ENCODE peak calls at places on chromosome 12, in nine cellular contexts. One of them, this sample, is unnamed. For H3K4me1 and H3K9me3, the result is how much of the 10 kb centered on the place peaks cover.

GRCh38 chr12:49293056-49293956 is 1.6 kb upstream of the PRPH start:
- DNase-seq in H9: peak
- DNase-seq in A549: no peak
- DNase-seq in Panc1: no peak
- DNase-seq in mammary epithelial cell: no peak
- DNase-seq in HAP-1: no peak
- DNase-seq in stomach: peak
- DNase-seq in CD8-positive, alpha-beta memory T cell: no peak
- DNase-seq in neuronal stem cell: no peak
- DNase-seq in this sample: no peak

GRCh38 chr12:1832801-1833595 is 12.6 kb downstream of the LRTM2 start:
- DNase-seq in neuronal stem cell: no peak
- DNase-seq in HAP-1: no peak
- DNase-seq in mammary epithelial cell: no peak
- DNase-seq in Panc1: no peak
- DNase-seq in H9: no peak
- DNase-seq in A549: no peak
- DNase-seq in CD8-positive, alpha-beta memory T cell: no peak
- DNase-seq in stomach: no peak
- DNase-seq in this sample: no peak

GRCh38 chr12:43978546-43978945 is 142.7 kb downstream of the TMEM117 start:
- DNase-seq in A549: no peak
- DNase-seq in CD8-positive, alpha-beta memory T cell: no peak
- DNase-seq in Panc1: no peak
- DNase-seq in H9: no peak
- DNase-seq in mammary epithelial cell: no peak
- DNase-seq in stomach: no peak
- DNase-seq in neuronal stem cell: no peak
- DNase-seq in HAP-1: no peak
- DNase-seq in this sample: no peak

GRCh38 chr12:24025153-24025798 is 75.8 kb upstream of the SOX5 start:
- DNase-seq in stomach: no peak
- DNase-seq in Panc1: no peak
- DNase-seq in neuronal stem cell: no peak
- DNase-seq in CD8-positive, alpha-beta memory T cell: no peak
- DNase-seq in A549: no peak
- DNase-seq in mammary epithelial cell: no peak
- DNase-seq in H9: no peak
- DNase-seq in HAP-1: peak
- DNase-seq in this sample: no peak

GRCh38 chr12:116099664-116100432 is 177.6 kb downstream of the MED13L start:
- DNase-seq in mammary epithelial cell: no peak
- DNase-seq in HAP-1: no peak
- DNase-seq in stomach: no peak
- DNase-seq in Panc1: no peak
- DNase-seq in A549: no peak
- DNase-seq in neuronal stem cell: no peak
- DNase-seq in H9: no peak
- DNase-seq in CD8-positive, alpha-beta memory T cell: no peak
- DNase-seq in this sample: no peak

GRCh38 chr12:110689002-110689600 is at the start of gene HVCN1:
- DNase-seq in HAP-1: peak
- DNase-seq in stomach: peak
- DNase-seq in Panc1: no peak
- DNase-seq in H9: peak
- DNase-seq in CD8-positive, alpha-beta memory T cell: peak
- DNase-seq in mammary epithelial cell: no peak
- DNase-seq in A549: no peak
- DNase-seq in neuronal stem cell: peak
- DNase-seq in this sample: no peak

GRCh38 chr12:94263905-94264655 is 115.7 kb downstream of the PLXNC1 start:
- DNase-seq in Panc1: no peak
- DNase-seq in mammary epithelial cell: no peak
- DNase-seq in CD8-positive, alpha-beta memory T cell: no peak
- DNase-seq in HAP-1: no peak
- DNase-seq in neuronal stem cell: no peak
- DNase-seq in stomach: no peak
- DNase-seq in H9: peak
- DNase-seq in A549: no peak
- DNase-seq in this sample: no peak

GRCh38 chr12:89179983-89180382 is 172.3 kb downstream of the DUSP6 start:
- DNase-seq in neuronal stem cell: no peak
- DNase-seq in stomach: no peak
- DNase-seq in Panc1: no peak
- DNase-seq in HAP-1: no peak
- DNase-seq in CD8-positive, alpha-beta memory T cell: no peak
- DNase-seq in mammary epithelial cell: peak
- DNase-seq in A549: peak
- DNase-seq in H9: no peak
- DNase-seq in this sample: no peak

DNA sequence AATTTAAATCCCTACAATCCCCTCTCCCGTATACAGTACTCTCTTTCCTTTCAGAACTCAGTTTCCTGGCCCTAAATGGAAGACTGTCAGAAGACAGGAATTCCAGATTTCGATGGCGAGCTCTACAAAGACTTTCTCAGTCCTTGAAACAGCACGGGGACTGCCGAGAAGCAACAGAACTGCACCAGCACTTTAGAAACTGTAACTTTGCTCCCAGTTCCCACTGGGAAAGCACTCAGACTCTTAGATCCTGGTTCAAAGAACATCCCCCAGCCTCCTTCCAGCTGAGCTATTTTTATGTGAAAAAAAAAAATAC is 1.8 kb downstream of the PXN start:
- DNase-seq in neuronal stem cell: no peak
- DNase-seq in H9: no peak
- DNase-seq in stomach: no peak
- DNase-seq in mammary epithelial cell: no peak
- DNase-seq in CD8-positive, alpha-beta memory T cell: no peak
- DNase-seq in A549: no peak
- DNase-seq in Panc1: no peak
- DNase-seq in HAP-1: no peak
- DNase-seq in this sample: no peak
- H3K4me1 ChIP-seq in neuronal stem cell: under half
- H3K4me1 ChIP-seq in H9: under half
- H3K4me1 ChIP-seq in stomach: half or more
- H3K4me1 ChIP-seq in mammary epithelial cell: under half
- H3K4me1 ChIP-seq in CD8-positive, alpha-beta memory T cell: half or more
- H3K4me1 ChIP-seq in A549: half or more
- H3K4me1 ChIP-seq in Panc1: half or more
- H3K4me1 ChIP-seq in HAP-1: under half
- H3K4me1 ChIP-seq in this sample: half or more

GRCh38 chr12:84502907-84503787 is 409.5 kb downstream of the SLC6A15 start:
- DNase-seq in stomach: peak
- DNase-seq in CD8-positive, alpha-beta memory T cell: no peak
- DNase-seq in Panc1: peak
- DNase-seq in A549: peak
- DNase-seq in H9: peak
- DNase-seq in neuronal stem cell: peak
- DNase-seq in HAP-1: peak
- DNase-seq in mammary epithelial cell: peak
- DNase-seq in this sample: peak

GRCh38 chr12:84506317-84506716 is 406.3 kb downstream of the SLC6A15 start:
- DNase-seq in H9: no peak
- DNase-seq in stomach: no peak
- DNase-seq in Panc1: no peak
- DNase-seq in HAP-1: no peak
- DNase-seq in CD8-positive, alpha-beta memory T cell: no peak
- DNase-seq in neuronal stem cell: no peak
- DNase-seq in mammary epithelial cell: no peak
- DNase-seq in A549: no peak
- DNase-seq in this sample: no peak

GRCh38 chr12:84508943-84509342 is 403.7 kb downstream of the SLC6A15 start:
- DNase-seq in Panc1: no peak
- DNase-seq in A549: no peak
- DNase-seq in mammary epithelial cell: peak
- DNase-seq in CD8-positive, alpha-beta memory T cell: no peak
- DNase-seq in stomach: no peak
- DNase-seq in neuronal stem cell: no peak
- DNase-seq in H9: no peak
- DNase-seq in HAP-1: no peak
- DNase-seq in this sample: no peak

GRCh38 chr12:84508325-84508861 is 404.2 kb downstream of the SLC6A15 start:
- DNase-seq in H9: peak
- DNase-seq in stomach: no peak
- DNase-seq in neuronal stem cell: no peak
- DNase-seq in A549: peak
- DNase-seq in CD8-positive, alpha-beta memory T cell: no peak
- DNase-seq in HAP-1: peak
- DNase-seq in Panc1: no peak
- DNase-seq in mammary epithelial cell: peak
- DNase-seq in this sample: no peak

GRCh38 chr12:84507914-84508313 is 404.7 kb downstream of the SLC6A15 start:
- DNase-seq in mammary epithelial cell: no peak
- DNase-seq in neuronal stem cell: no peak
- DNase-seq in CD8-positive, alpha-beta memory T cell: no peak
- DNase-seq in Panc1: no peak
- DNase-seq in HAP-1: no peak
- DNase-seq in H9: no peak
- DNase-seq in A549: no peak
- DNase-seq in stomach: no peak
- DNase-seq in this sample: no peak
- H3K9me3 ChIP-seq in mammary epithelial cell: under half
- H3K9me3 ChIP-seq in neuronal stem cell: under half
- H3K9me3 ChIP-seq in CD8-positive, alpha-beta memory T cell: under half
- H3K9me3 ChIP-seq in Panc1: under half
- H3K9me3 ChIP-seq in HAP-1: under half
- H3K9me3 ChIP-seq in H9: under half
- H3K9me3 ChIP-seq in A549: under half
- H3K9me3 ChIP-seq in stomach: under half
- H3K9me3 ChIP-seq in this sample: under half

GRCh38 chr12:124744659-124745467 is 118.8 kb downstream of the SCARB1 start:
- DNase-seq in neuronal stem cell: no peak
- DNase-seq in Panc1: no peak
- DNase-seq in H9: peak
- DNase-seq in mammary epithelial cell: no peak
- DNase-seq in A549: peak
- DNase-seq in CD8-positive, alpha-beta memory T cell: no peak
- DNase-seq in HAP-1: peak
- DNase-seq in stomach: no peak
- DNase-seq in this sample: peak

GRCh38 chr12:124746649-124747425 is 116.8 kb downstream of the SCARB1 start:
- DNase-seq in stomach: no peak
- DNase-seq in mammary epithelial cell: no peak
- DNase-seq in Panc1: no peak
- DNase-seq in HAP-1: no peak
- DNase-seq in A549: no peak
- DNase-seq in CD8-positive, alpha-beta memory T cell: no peak
- DNase-seq in neuronal stem cell: no peak
- DNase-seq in H9: no peak
- DNase-seq in this sample: no peak

GRCh38 chr12:124747426-124748161 is 116.1 kb downstream of the SCARB1 start:
- DNase-seq in mammary epithelial cell: peak
- DNase-seq in Panc1: no peak
- DNase-seq in HAP-1: no peak
- DNase-seq in A549: peak
- DNase-seq in CD8-positive, alpha-beta memory T cell: no peak
- DNase-seq in neuronal stem cell: no peak
- DNase-seq in H9: no peak
- DNase-seq in stomach: no peak
- DNase-seq in this sample: peak

GRCh38 chr12:124745468-124745890 is 118.2 kb downstream of the SCARB1 start:
- DNase-seq in mammary epithelial cell: no peak
- DNase-seq in stomach: no peak
- DNase-seq in Panc1: no peak
- DNase-seq in A549: no peak
- DNase-seq in HAP-1: no peak
- DNase-seq in neuronal stem cell: no peak
- DNase-seq in CD8-positive, alpha-beta memory T cell: no peak
- DNase-seq in H9: no peak
- DNase-seq in this sample: no peak

GRCh38 chr12:124745891-124746570 is 117.6 kb downstream of the SCARB1 start:
- DNase-seq in CD8-positive, alpha-beta memory T cell: no peak
- DNase-seq in neuronal stem cell: peak
- DNase-seq in Panc1: no peak
- DNase-seq in HAP-1: peak
- DNase-seq in mammary epithelial cell: peak
- DNase-seq in H9: peak
- DNase-seq in A549: peak
- DNase-seq in stomach: peak
- DNase-seq in this sample: peak
- H3K4me1 ChIP-seq in CD8-positive, alpha-beta memory T cell: under half
- H3K4me1 ChIP-seq in neuronal stem cell: under half
- H3K4me1 ChIP-seq in Panc1: half or more
- H3K4me1 ChIP-seq in HAP-1: under half
- H3K4me1 ChIP-seq in mammary epithelial cell: under half
- H3K4me1 ChIP-seq in H9: under half
- H3K4me1 ChIP-seq in A549: half or more
- H3K4me1 ChIP-seq in stomach: half or more
- H3K4me1 ChIP-seq in this sample: under half

GRCh38 chr12:117867348-117867747 is 101.4 kb downstream of the KSR2 start:
- DNase-seq in Panc1: no peak
- DNase-seq in neuronal stem cell: no peak
- DNase-seq in mammary epithelial cell: no peak
- DNase-seq in A549: no peak
- DNase-seq in HAP-1: no peak
- DNase-seq in H9: no peak
- DNase-seq in CD8-positive, alpha-beta memory T cell: no peak
- DNase-seq in stomach: no peak
- DNase-seq in this sample: no peak

GRCh38 chr12:117860111-117860510 is 108.7 kb downstream of the KSR2 start:
- DNase-seq in Panc1: no peak
- DNase-seq in mammary epithelial cell: no peak
- DNase-seq in neuronal stem cell: no peak
- DNase-seq in HAP-1: no peak
- DNase-seq in CD8-positive, alpha-beta memory T cell: no peak
- DNase-seq in stomach: no peak
- DNase-seq in A549: no peak
- DNase-seq in H9: no peak
- DNase-seq in this sample: no peak

GRCh38 chr12:117863004-117863709 is 105.6 kb downstream of the KSR2 start:
- DNase-seq in mammary epithelial cell: peak
- DNase-seq in HAP-1: no peak
- DNase-seq in A549: no peak
- DNase-seq in CD8-positive, alpha-beta memory T cell: no peak
- DNase-seq in Panc1: no peak
- DNase-seq in neuronal stem cell: no peak
- DNase-seq in stomach: no peak
- DNase-seq in H9: no peak
- DNase-seq in this sample: no peak

GRCh38 chr12:117861691-117862090 is 107.1 kb downstream of the KSR2 start:
- DNase-seq in CD8-positive, alpha-beta memory T cell: no peak
- DNase-seq in stomach: no peak
- DNase-seq in neuronal stem cell: no peak
- DNase-seq in mammary epithelial cell: no peak
- DNase-seq in Panc1: no peak
- DNase-seq in A549: no peak
- DNase-seq in H9: no peak
- DNase-seq in HAP-1: no peak
- DNase-seq in this sample: no peak

DNA sequence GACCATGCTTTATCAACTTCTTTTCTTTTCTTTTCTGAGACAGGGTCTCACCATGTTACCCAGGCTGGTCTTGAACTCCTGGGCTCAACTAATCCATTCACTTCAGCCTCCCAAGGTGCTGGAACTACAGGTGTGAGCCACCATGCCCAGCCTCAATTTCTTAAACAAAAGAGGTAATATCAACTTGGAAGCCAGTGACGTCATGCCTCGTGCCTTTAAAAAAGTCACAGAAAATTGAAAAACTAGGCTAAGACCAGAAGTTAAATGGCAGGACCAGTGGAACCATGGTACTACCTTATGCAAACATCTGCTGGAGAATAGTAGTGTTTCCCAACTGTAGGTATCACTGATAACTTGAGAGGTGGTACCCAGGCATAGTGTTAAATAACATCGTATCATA is 103.3 kb downstream of the KSR2 start:
- DNase-seq in CD8-positive, alpha-beta memory T cell: no peak
- DNase-seq in stomach: no peak
- DNase-seq in H9: no peak
- DNase-seq in neuronal stem cell: no peak
- DNase-seq in mammary epithelial cell: no peak
- DNase-seq in Panc1: no peak
- DNase-seq in HAP-1: no peak
- DNase-seq in A549: no peak
- DNase-seq in this sample: no peak
- H3K9me3 ChIP-seq in CD8-positive, alpha-beta memory T cell: under half
- H3K9me3 ChIP-seq in stomach: under half
- H3K9me3 ChIP-seq in H9: under half
- H3K9me3 ChIP-seq in neuronal stem cell: under half
- H3K9me3 ChIP-seq in mammary epithelial cell: under half
- H3K9me3 ChIP-seq in Panc1: under half
- H3K9me3 ChIP-seq in HAP-1: under half
- H3K9me3 ChIP-seq in A549: under half
- H3K9me3 ChIP-seq in this sample: under half

This sample was measured in SJSA1.